ENCODE peak calls at places on chromosomes 2 and 18, in seven cellular contexts. R, S, L, N, G, P and Z are unnamed samples.

GRCh38 chr2:226337941-226338605 is 461.5 kb downstream of the IRS1 start:
- DNase-seq in P (no peak), G (no peak), N (peak; percentile 26), R (no peak), S (no peak), L (no peak), Z (no peak)

GRCh38 chr2:39497077-39497867 is 60.2 kb upstream of the MAP4K3 start:
- DNase-seq in R (no peak), L (no peak), P (no peak), N (peak; percentile 74), S (no peak), G (no peak), Z (no peak)

GRCh38 chr2:210157546-210157945 is 13.7 kb downstream of the KANSL1L start:
- DNase-seq in G (no peak), S (no peak), L (no peak), R (no peak), P (no peak), N (no peak), Z (no peak)

GRCh38 chr2:73282924-73283544 is 1.2 kb downstream of the FBXO41 start:
- DNase-seq in G (no peak), L (no peak), S (no peak), R (no peak), N (no peak), P (no peak), Z (no peak)

GRCh38 chr2:43542285-43542933 is 53.4 kb downstream of the THADA start:
- DNase-seq in S (no peak), P (peak; percentile 69), G (peak; percentile 65), N (peak; percentile 35), R (peak; percentile 36), L (no peak), Z (peak; percentile 48)

GRCh38 chr2:164625378-164625971 is 4.2 kb upstream of the GRB14 start:
- DNase-seq in P (peak; percentile 19), L (no peak), R (no peak), G (no peak), S (no peak), N (peak; percentile 44), Z (no peak)

GRCh38 chr18:63336366-63337099 is 17.0 kb upstream of the BCL2 start:
- DNase-seq in L (no peak), S (no peak), R (no peak), G (no peak), P (peak; percentile 67), N (peak; percentile 90), Z (no peak)

GRCh38 chr2:227939271-227940027 is 68.0 kb downstream of the DAW1 start:
- DNase-seq in N (peak; percentile 4), P (peak; percentile 56), S (no peak), R (peak; percentile 9), G (no peak), L (no peak), Z (peak; percentile 95)

GRCh38 chr2:205161156-205161555 is 521.1 kb upstream of the NRP2 start:
- DNase-seq in N (peak; percentile 11), G (no peak), L (no peak), S (no peak), R (no peak), P (no peak), Z (no peak)

GRCh38 chr2:218991674-218992168 is 1.5 kb downstream of the CRYBA2 start:
- DNase-seq in R (no peak), N (peak; percentile 16), L (no peak), G (no peak), S (no peak), P (no peak), Z (no peak)

GRCh38 chr18:59623456-59624383 is 73.5 kb downstream of the CCBE1 start:
- DNase-seq in G (no peak), L (no peak), N (peak; percentile 83), P (no peak), S (no peak), R (peak; percentile 98), Z (no peak)

GRCh38 chr2:239368321-239368720 is 32.5 kb downstream of the HDAC4 start:
- DNase-seq in G (no peak), N (no peak), R (no peak), S (no peak), P (no peak), L (no peak), Z (no peak)

GRCh38 chr2:157592983-157593382 is 35.7 kb downstream of the ACVR1C start:
- DNase-seq in L (no peak), N (no peak), S (no peak), P (peak; percentile 15), G (peak; percentile 10), R (peak; percentile 86), Z (no peak)

GRCh38 chr2:21811541-21811940 is 687.8 kb downstream of the TDRD15 start:
- DNase-seq in L (no peak), R (no peak), S (no peak), G (no peak), P (no peak), N (no peak), Z (no peak)

GRCh38 chr2:95349568-95350319 is 52.6 kb downstream of the KCNIP3 start:
- DNase-seq in P (no peak), N (no peak), R (no peak), G (no peak), S (no peak), L (no peak), Z (no peak)

GRCh38 chr18:3923750-3924149 is 473.8 kb downstream of the TGIF1 start:
- DNase-seq in P (no peak), R (no peak), N (peak; percentile 80), S (no peak), L (no peak), G (no peak), Z (no peak)

GRCh38 chr18:2518473-2518872 is 52.8 kb downstream of the METTL4 start:
- DNase-seq in R (no peak), S (no peak), N (no peak), P (no peak), G (no peak), L (no peak), Z (no peak)

GRCh38 chr2:239443102-239443620 is 42.3 kb upstream of the HDAC4 start:
- DNase-seq in G (no peak), N (no peak), R (no peak), L (no peak), P (no peak), S (no peak), Z (no peak)

GRCh38 chr18:36012891-36013290 is 40.4 kb downstream of the RMP24 start:
- DNase-seq in P (no peak), N (peak; percentile 69), G (no peak), L (no peak), R (no peak), S (no peak), Z (no peak)

GRCh38 chr2:33442528-33443069 is 33.9 kb upstream of the RASGRP3 start:
- DNase-seq in L (no peak), P (peak; percentile 93), R (no peak), G (no peak), N (no peak), S (no peak), Z (no peak)

GRCh38 chr18:12769644-12770440 is 67.0 kb downstream of the PSMG2 start:
- DNase-seq in S (no peak), P (no peak), R (no peak), L (no peak), G (no peak), N (no peak), Z (no peak)

GRCh38 chr18:48514786-48515185 is 24.0 kb upstream of the CTIF start:
- DNase-seq in S (no peak), L (no peak), P (no peak), R (peak; percentile 98), G (no peak), N (no peak), Z (no peak)

GRCh38 chr2:160213511-160213910 is 13.4 kb upstream of the ITGB6 start:
- DNase-seq in S (no peak), N (no peak), G (no peak), L (no peak), R (no peak), P (no peak), Z (no peak)

GRCh38 chr2:233389601-233390125 is 35.4 kb downstream of the DGKD start:
- DNase-seq in G (no peak), R (no peak), L (no peak), S (no peak), P (no peak), N (no peak), Z (no peak)

GRCh38 chr2:235162544-235163197 is 210.9 kb downstream of the SH3BP4 start:
- DNase-seq in P (no peak), L (no peak), S (no peak), R (no peak), N (no peak), G (no peak), Z (no peak)

GRCh38 chr18:45656194-45656593 is 40.9 kb downstream of the SLC14A2 start:
- DNase-seq in N (no peak), R (no peak), P (no peak), S (no peak), L (no peak), G (no peak), Z (no peak)

GRCh38 chr2:32553829-32554432 is 73.9 kb upstream of the TTC27 start:
- DNase-seq in L (no peak), R (peak; percentile 24), N (peak; percentile 22), G (peak; percentile 36), S (no peak), P (peak; percentile 74), Z (peak; percentile 53)

GRCh38 chr18:26008096-26008495 is 82.3 kb downstream of the SS18 start:
- DNase-seq in S (no peak), L (no peak), N (no peak), P (no peak), G (no peak), R (no peak), Z (no peak)

GRCh38 chr2:28326873-28327495 is 65.7 kb upstream of the FOSL2 start:
- DNase-seq in L (no peak), G (no peak), P (no peak), S (no peak), N (no peak), R (peak; percentile 3), Z (no peak)

GRCh38 chr18:49548266-49548665 is 13.6 kb upstream of the LIPG start:
- DNase-seq in R (no peak), L (no peak), P (no peak), S (no peak), G (no peak), N (peak; percentile 90), Z (no peak)

GRCh38 chr2:28333606-28334526 is 58.8 kb upstream of the FOSL2 start:
- DNase-seq in R (no peak), L (no peak), P (no peak), G (no peak), S (no peak), N (no peak), Z (no peak)

GRCh38 chr2:132593171-132593570 is 76.8 kb downstream of the LYPD1 start:
- DNase-seq in L (no peak), R (no peak), S (no peak), G (no peak), N (peak; percentile 65), P (no peak), Z (no peak)

GRCh38 chr2:219517954-219518778 is 3.9 kb downstream of the ASIC4 start:
- DNase-seq in P (no peak), R (peak; percentile 63), L (no peak), G (no peak), N (no peak), S (no peak), Z (no peak)

GRCh38 chr2:54310961-54311360 is 54.9 kb upstream of the TSPYL6 start:
- DNase-seq in P (peak; percentile 47), G (no peak), R (no peak), S (no peak), L (no peak), N (no peak), Z (no peak)

GRCh38 chr2:130720036-130720435 is 8.8 kb upstream of the GPR148 start:
- DNase-seq in S (no peak), G (no peak), R (peak; percentile 12), N (no peak), L (no peak), P (no peak), Z (no peak)

GRCh38 chr2:219158586-219158985 is 2.0 kb downstream of the NHEJ1 start:
- DNase-seq in S (no peak), G (no peak), N (no peak), R (no peak), P (no peak), L (no peak), Z (no peak)

GRCh38 chr2:67462741-67463496 is 65.8 kb downstream of the ETAA1 start:
- DNase-seq in N (peak; percentile 22), P (no peak), L (no peak), S (no peak), G (no peak), R (peak; percentile 47), Z (no peak)

GRCh38 chr2:128820427-128820826 is 501.8 kb upstream of the HS6ST1 start:
- DNase-seq in R (no peak), S (no peak), L (no peak), P (no peak), N (no peak), G (no peak), Z (no peak)